ENCODE peak calls at places on chromosomes 16 and 17, in five cellular contexts. M is cardiac muscle cell; O is GM13977; S is naive thymus-derived CD4-positive, alpha-beta T cell; V is glomerular endothelial cell. B is an unnamed sample.

GRCh38 chr16:31700530-31701388 is 172.8 kb upstream of the ZNF267 start:
- DNase-seq in M (peak), O (peak), S (peak), V (no peak), B (peak)

GRCh38 chr17:75069783-75070182 is 18.0 kb upstream of the SLC16A5 start:
- DNase-seq in M (no peak), O (no peak), S (no peak), V (no peak), B (no peak)

GRCh38 chr17:20127660-20128413 is 118.7 kb downstream of the SPECC1 start:
- DNase-seq in M (peak), O (no peak), S (no peak), V (no peak), B (no peak)

GRCh38 chr17:62987136-62987535 is 21.1 kb downstream of the TANC2 start:
- DNase-seq in M (no peak), O (no peak), S (no peak), V (no peak), B (no peak)

GRCh38 chr17:55632893-55633292 is 89.8 kb downstream of the TMEM100 start:
- DNase-seq in M (no peak), O (no peak), S (no peak), V (no peak), B (no peak)

GRCh38 chr17:49218941-49219913 is 8.7 kb downstream of the ABI3 start:
- DNase-seq in M (no peak), O (peak), S (peak), V (no peak), B (peak)

GRCh38 chr17:28737316-28737715 is 6.5 kb upstream of the TRAF4 start:
- DNase-seq in M (no peak), O (no peak), S (no peak), V (no peak), B (no peak)

GRCh38 chr16:67260426-67261063 is 11.8 kb downstream of the SLC9A5 start:
- DNase-seq in M (peak), O (peak), S (no peak), V (no peak), B (no peak)

GRCh38 chr17:75019146-75019545 is 6.7 kb downstream of the MRPL58 start:
- DNase-seq in M (no peak), O (no peak), S (no peak), V (no peak), B (no peak)

GRCh38 chr17:80481284-80482057 is 5.1 kb upstream of the NPTX1 start:
- DNase-seq in M (no peak), O (no peak), S (no peak), V (no peak), B (no peak)

GRCh38 chr17:29292071-29292991 is 1.6 kb downstream of the NUFIP2 start:
- DNase-seq in M (peak), O (peak), S (peak), V (no peak), B (peak)

GRCh38 chr16:8962393-8963009 is 1.2 kb downstream of the USP7 start:
- DNase-seq in M (peak), O (peak), S (peak), V (no peak), B (peak)

GRCh38 chr16:65336169-65336568 is 214.3 kb upstream of the CDH11 start:
- DNase-seq in M (no peak), O (no peak), S (no peak), V (no peak), B (no peak)

GRCh38 chr17:39920218-39921210 is 2.1 kb upstream of the GSDMB start:
- DNase-seq in M (no peak), O (peak), S (no peak), V (no peak), B (peak)

GRCh38 chr16:49524578-49525315 is 151.1 kb downstream of the C16orf78 start:
- DNase-seq in M (no peak), O (no peak), S (no peak), V (no peak), B (no peak)

GRCh38 chr16:81808933-81809480 is 29.9 kb downstream of the PLCG2 start:
- DNase-seq in M (no peak), O (peak), S (no peak), V (no peak), B (no peak)

GRCh38 chr16:52251495-52251894 is 295.4 kb downstream of the TOX3 start:
- DNase-seq in M (no peak), O (no peak), S (no peak), V (no peak), B (no peak)

GRCh38 chr17:10843806-10844205 is 5.9 kb upstream of the PIRT start:
- DNase-seq in M (peak), O (no peak), S (no peak), V (no peak), B (no peak)